ENCODE peak calls at places on chromosomes 4 and X, in six cellular contexts. E is cardiac muscle cell, S is neural progenitor cell, W is tibial nerve, D is lower lobe of right lung, F is ovary. R is an unnamed sample.

GRCh38 chr4:106775636-106776035 is 260.5 kb downstream of the DKK2 start:
- DNase-seq in E (no peak), S (no peak), W (no peak), D (no peak), F (no peak), R (no peak)

GRCh38 chr4:16967722-16968121 is 69.3 kb upstream of the LDB2 start:
- DNase-seq in S (no peak), W (peak), E (peak), F (peak), D (no peak), R (peak)

GRCh38 chrX:18891561-18891945 is 92.4 kb downstream of the PHKA2 start:
- DNase-seq in W (no peak), E (no peak), F (no peak), S (no peak), D (no peak), R (no peak)

GRCh38 chrX:12360991-12361598 is 222.8 kb downstream of the FRMPD4 start:
- DNase-seq in F (no peak), S (no peak), W (no peak), E (peak), D (no peak), R (no peak)

GRCh38 chrX:78321809-78322208 is 5.6 kb downstream of the CYSLTR1 start:
- DNase-seq in W (peak), S (no peak), D (peak), F (no peak), E (no peak), R (peak)

GRCh38 chr4:174592985-174593335 is 70.7 kb upstream of the HPGD start:
- DNase-seq in D (no peak), F (no peak), W (no peak), S (no peak), E (peak), R (no peak)

GRCh38 chr4:137993232-137993631 is 248.9 kb downstream of the SLC7A11 start:
- DNase-seq in E (no peak), S (no peak), D (no peak), W (no peak), F (no peak), R (no peak)

GRCh38 chr4:70183168-70183939 is 12.2 kb upstream of the ODAM start:
- DNase-seq in F (no peak), S (peak), D (no peak), E (peak), W (no peak), R (no peak)

GRCh38 chr4:185204238-185204910 is 574 bp upstream of the CFAP97 start:
- DNase-seq in E (no peak), S (no peak), W (no peak), D (no peak), F (no peak), R (no peak)

GRCh38 chr4:38128478-38129451 is 168.6 kb downstream of the PTTG2 start:
- DNase-seq in W (no peak), E (no peak), D (no peak), S (peak), F (no peak), R (no peak)

GRCh38 chr4:73801692-73802091 is 34.8 kb upstream of the CXCL6 start:
- DNase-seq in D (no peak), W (no peak), S (no peak), F (no peak), E (no peak), R (no peak)

GRCh38 chr4:40232610-40233009 is 35.8 kb downstream of the RHOH start:
- DNase-seq in D (no peak), S (no peak), F (no peak), W (no peak), E (no peak), R (no peak)

GRCh38 chr4:165077034-165077578 is 23.4 kb downstream of the TRIM75 start:
- DNase-seq in S (no peak), W (no peak), D (no peak), F (no peak), E (no peak), R (no peak)

GRCh38 chrX:41906515-41907165 is 16.7 kb downstream of the CASK start:
- DNase-seq in F (no peak), E (peak), D (no peak), S (no peak), W (no peak), R (no peak)

GRCh38 chrX:14476169-14476568 is 53.2 kb upstream of the GLRA2 start:
- DNase-seq in D (no peak), W (peak), S (no peak), F (no peak), E (no peak), R (no peak)

GRCh38 chrX:11438767-11439166 is 145.6 kb downstream of the AMELX start:
- DNase-seq in D (no peak), E (peak), F (no peak), W (no peak), S (no peak), R (no peak)

GRCh38 chr4:100189820-100190642 is at the start of gene DDIT4L:
- DNase-seq in W (no peak), D (peak), S (peak), E (peak), F (peak), R (peak)

GRCh38 chrX:21479695-21480280 is 105.6 kb downstream of the CNKSR2 start:
- DNase-seq in D (no peak), S (peak), W (peak), E (peak), F (no peak), R (no peak)

GRCh38 chrX:44872319-44872816 is 620 bp upstream of the KDM6A start:
- DNase-seq in S (no peak), W (peak), E (peak), F (no peak), D (no peak), R (peak)

GRCh38 chr4:17109126-17109525 is 210.7 kb upstream of the LDB2 start:
- DNase-seq in E (no peak), W (no peak), S (no peak), D (no peak), F (no peak), R (no peak)

GRCh38 chr4:56657128-56657527 is 24.0 kb downstream of the HOPX start:
- DNase-seq in F (no peak), S (no peak), W (no peak), D (no peak), E (no peak), R (no peak)

GRCh38 chr4:56654238-56654632 is 26.9 kb downstream of the HOPX start:
- DNase-seq in F (peak), D (no peak), S (no peak), W (no peak), E (peak), R (no peak)

GRCh38 chr4:56656346-56656643 is 24.8 kb downstream of the HOPX start:
- DNase-seq in W (no peak), D (no peak), F (peak), S (peak), E (no peak), R (no peak)

GRCh38 chr4:56655209-56655626 is 25.9 kb downstream of the HOPX start:
- DNase-seq in F (peak), W (no peak), S (peak), E (peak), D (no peak), R (no peak)

GRCh38 chr4:56655627-56656345 is 25.3 kb downstream of the HOPX start:
- DNase-seq in F (peak), E (no peak), W (no peak), D (no peak), S (peak), R (no peak)
- H3K4me3 ChIP-seq in F (peak), E (peak), W (peak), D (peak), S (peak), R (peak)

DNA sequence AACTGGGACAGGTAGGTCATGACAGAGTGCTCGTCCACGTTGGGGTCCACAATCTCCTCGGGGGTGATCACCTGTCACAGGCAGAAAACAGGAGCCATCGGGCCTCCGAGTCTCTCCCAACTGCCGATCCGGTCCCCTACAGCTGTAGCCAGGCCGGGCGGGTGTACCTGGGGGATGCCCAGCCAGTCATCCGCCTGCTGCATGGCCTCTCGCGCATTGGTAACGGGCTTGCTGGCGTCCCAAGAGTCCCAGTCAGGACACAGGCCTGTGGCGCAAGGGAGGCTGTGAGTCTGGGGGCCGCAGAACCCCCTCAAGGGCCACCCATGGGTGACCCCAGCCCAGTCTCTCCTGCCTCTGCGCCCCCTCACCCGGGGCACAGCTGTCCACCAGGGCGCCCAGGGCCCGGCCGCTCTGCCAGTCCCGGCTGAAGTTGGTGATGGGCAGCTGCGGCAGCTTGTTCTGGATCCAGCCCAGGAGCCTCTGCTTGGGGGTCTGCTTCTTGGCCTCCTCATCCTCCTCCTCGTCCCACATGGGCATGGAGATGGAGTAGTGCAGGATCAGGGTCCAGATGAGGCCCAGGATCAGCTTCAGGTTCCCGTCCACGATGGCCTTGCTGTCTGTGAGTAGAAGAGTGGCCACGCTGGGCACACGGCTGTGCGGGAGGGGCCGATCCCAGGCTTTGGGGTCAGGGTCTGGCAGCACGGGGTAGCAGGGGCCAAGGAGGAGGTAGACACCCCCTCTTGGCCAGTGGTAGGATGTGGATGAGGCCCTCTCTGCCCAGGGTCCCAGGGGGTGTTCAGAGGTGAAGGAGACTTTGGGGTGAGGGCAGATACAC is 6.7 kb downstream of the FLNA start:
- DNase-seq in W (no peak), F (no peak), D (no peak), E (no peak), S (no peak), R (no peak)
- H3K4me3 ChIP-seq in W (no peak), F (no peak), D (peak), E (no peak), S (no peak), R (peak)

DNA sequence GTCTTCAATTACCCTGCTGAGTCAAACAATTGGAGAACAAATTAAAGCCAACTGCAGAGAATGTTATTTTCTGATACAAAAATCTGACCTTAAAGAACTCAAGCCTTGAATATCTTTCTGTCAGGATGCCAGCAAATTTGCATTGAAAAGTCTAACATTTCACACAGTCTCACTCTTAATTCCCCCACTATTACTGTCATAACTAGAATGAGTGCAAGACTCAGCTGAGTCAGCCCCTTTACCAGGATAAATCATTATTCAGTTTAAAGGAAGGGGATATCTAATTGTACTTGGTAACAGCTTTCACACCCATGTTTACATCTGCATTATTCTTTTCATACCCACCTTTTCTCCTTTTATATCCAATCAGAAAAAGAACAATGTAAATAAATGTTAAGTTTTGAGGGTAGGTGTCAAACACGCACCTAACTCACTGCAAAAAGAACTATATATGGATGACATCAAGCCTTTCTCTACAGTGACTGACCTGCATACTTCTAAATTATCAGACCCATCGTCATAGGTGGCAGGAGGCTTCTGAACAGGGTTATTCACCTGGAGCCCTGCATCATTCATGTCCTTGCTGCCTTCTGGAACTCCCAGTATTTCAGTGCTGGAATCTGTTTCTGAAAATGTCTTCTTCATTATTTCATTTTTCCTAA is 117.4 kb downstream of the TMA16 start:
- DNase-seq in W (no peak), S (no peak), D (no peak), E (no peak), F (no peak), R (no peak)
- H3K4me3 ChIP-seq in W (peak), S (no peak), D (peak), E (no peak), F (no peak), R (peak)

DNA sequence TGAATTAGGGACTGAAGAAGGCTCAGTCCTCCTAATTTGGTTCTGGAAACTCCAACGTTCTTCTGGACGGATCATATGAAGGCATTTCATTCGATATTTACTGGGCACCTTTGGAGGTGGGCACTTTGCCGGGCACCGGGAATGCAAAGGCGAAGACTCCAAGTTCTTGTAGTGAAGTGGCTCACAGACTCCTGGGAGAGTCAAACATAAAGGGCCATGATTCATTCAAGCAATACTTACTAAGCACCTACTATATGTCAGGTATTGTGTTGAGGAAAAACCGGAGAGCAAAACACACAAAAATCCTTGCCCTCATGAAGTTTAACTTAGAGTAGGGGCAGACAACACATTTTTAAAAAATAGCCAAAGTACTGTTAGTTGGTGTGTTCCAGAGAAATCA is 17.0 kb upstream of the ERCC6L start:
- DNase-seq in F (no peak), D (no peak), S (no peak), E (no peak), W (no peak), R (no peak)
- H3K4me3 ChIP-seq in F (no peak), D (peak), S (no peak), E (no peak), W (no peak), R (no peak)

GRCh38 chr4:54227261-54228063 is 1.6 kb upstream of the PDGFRA start:
- DNase-seq in S (peak), W (peak), E (peak), F (peak), D (peak), R (peak)

GRCh38 chr4:54230479-54231418 is 1.7 kb downstream of the PDGFRA start:
- DNase-seq in E (peak), W (peak), S (peak), D (peak), F (peak), R (peak)

GRCh38 chr4:54229631-54230478 is 762 bp downstream of the PDGFRA start:
- DNase-seq in E (peak), F (peak), D (peak), W (no peak), S (peak), R (no peak)

GRCh38 chr4:54228064-54228527 is 997 bp upstream of the PDGFRA start:
- DNase-seq in S (peak), F (peak), W (peak), D (peak), E (peak), R (peak)

DNA sequence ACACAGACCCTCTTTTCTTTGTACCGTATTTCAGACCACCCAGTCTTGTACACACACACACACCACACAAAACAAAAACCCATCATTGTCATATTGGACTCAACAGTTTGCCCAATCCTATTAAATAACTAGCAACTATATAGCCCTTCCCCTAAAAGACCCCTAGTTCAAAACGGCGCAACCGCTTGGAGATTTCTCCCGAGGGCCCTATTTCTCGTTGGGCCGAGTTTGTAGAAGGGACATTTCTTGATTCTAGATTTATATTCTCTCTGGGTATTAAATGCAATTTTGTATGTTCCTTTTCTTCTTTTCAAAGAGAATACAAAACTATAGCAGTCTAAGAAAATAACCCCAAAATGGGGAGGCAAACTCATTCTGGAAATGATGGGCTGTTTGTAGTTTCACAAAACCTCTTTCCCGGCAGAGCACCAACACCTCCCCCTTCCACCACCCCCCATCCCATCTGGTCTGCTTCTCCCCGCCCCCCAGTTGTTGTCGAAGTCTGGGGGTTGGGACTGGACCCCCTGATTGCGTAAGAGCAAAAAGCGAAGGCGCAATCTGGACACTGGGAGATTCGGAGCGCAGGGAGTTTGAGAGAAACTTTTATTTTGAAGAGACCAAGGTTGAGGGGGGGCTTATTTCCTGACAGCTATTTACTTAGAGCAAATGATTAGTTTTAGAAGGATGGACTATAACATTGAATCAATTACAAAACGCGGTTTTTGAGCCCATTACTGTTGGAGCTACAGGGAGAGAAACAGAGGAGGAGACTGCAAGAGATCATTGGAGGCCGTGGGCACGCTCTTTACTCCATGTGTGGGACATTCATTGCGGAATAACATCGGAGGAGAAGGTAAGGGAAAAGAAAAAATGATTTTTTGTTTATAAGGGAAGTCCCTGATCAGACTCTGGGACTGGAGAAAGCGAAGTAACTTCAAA is at the start of gene PDGFRA:
- DNase-seq in W (peak), D (no peak), E (peak), S (peak), F (peak), R (peak)
- H3K4me3 ChIP-seq in W (peak), D (peak), E (peak), S (peak), F (peak), R (peak)

GRCh38 chr4:168632246-168632832 is 135.5 kb downstream of the PALLD start:
- DNase-seq in S (peak), W (no peak), F (no peak), E (no peak), D (no peak), R (no peak)
- H3K4me3 ChIP-seq in S (peak), W (peak), F (peak), E (peak), D (peak), R (peak)

DNA sequence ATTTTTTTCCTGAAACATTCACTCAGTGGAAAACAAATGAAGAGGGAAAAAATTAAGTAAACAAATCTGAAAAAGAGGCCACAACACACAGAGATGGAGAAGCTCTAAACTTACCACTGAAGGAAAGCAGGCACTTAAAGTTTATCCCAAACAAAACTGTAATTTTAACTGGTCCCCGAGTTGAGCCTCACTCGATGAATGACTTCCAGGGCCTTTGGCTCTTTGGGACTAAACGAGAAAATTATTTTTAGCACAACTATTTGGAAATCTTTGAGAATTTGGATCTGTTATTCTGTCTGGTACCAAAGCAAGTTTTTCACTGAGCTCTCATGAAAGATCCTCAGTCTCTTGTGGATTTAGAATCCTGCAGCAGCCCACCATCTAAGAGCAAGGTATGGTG is at the start of gene C1QTNF7:
- DNase-seq in D (no peak), F (no peak), S (no peak), W (no peak), E (no peak), R (no peak)
- H3K4me3 ChIP-seq in D (peak), F (no peak), S (no peak), W (no peak), E (no peak), R (peak)

GRCh38 chr4:92303621-92304027 is at the start of gene GRID2:
- DNase-seq in S (peak), D (no peak), E (peak), F (peak), W (no peak), R (no peak)

GRCh38 chr4:92305878-92306520 is 2.2 kb downstream of the GRID2 start:
- DNase-seq in D (no peak), E (no peak), F (no peak), S (peak), W (no peak), R (no peak)

GRCh38 chr4:92304073-92304472 is 307 bp downstream of the GRID2 start:
- DNase-seq in D (no peak), F (no peak), E (no peak), W (no peak), S (peak), R (no peak)

GRCh38 chr4:92305148-92305877 is 1.5 kb downstream of the GRID2 start:
- DNase-seq in D (peak), S (peak), F (peak), W (no peak), E (peak), R (no peak)

DNA sequence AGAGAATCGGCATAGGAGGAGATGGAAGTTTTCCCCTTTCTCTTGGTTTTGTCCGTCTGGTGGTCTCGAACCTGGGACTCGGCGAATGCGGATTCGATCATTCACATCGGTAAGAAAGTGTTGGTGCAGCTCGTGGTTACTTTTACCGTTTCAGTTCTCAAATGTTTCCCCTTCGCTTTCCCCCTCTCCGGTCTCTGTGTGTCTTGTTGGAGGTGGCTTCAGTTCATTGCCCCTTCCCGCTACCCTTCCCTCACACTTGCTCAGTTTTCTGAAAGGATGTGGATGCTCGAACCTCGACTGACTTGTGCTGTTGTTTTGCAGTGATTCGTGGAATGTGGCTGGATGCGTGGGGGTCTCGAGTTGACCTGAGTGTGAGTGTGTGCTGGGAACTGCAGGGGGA is 870 bp downstream of the GRID2 start:
- DNase-seq in S (peak), F (no peak), E (peak), W (no peak), D (no peak), R (no peak)
- H3K4me3 ChIP-seq in S (peak), F (no peak), E (peak), W (peak), D (no peak), R (peak)

R was measured in tibial artery.